ENCODE peak calls at places on chromosomes 1 and 21, in six cellular contexts. One of them, this sample, is unnamed.

GRCh38 chr1:73100216-73100615 is 817.9 kb upstream of the NEGR1 start:
- DNase-seq in heart left ventricle: no peak
- DNase-seq in bronchial epithelial cell: no peak
- DNase-seq in omental fat pad: no peak
- DNase-seq in fibroblast of mammary gland: no peak
- DNase-seq in astrocyte of the spinal cord: no peak
- DNase-seq in this sample: no peak

GRCh38 chr1:165067829-165068228 is 288.7 kb downstream of the LMX1A start:
- DNase-seq in omental fat pad: no peak
- DNase-seq in bronchial epithelial cell: no peak
- DNase-seq in heart left ventricle: no peak
- DNase-seq in fibroblast of mammary gland: no peak
- DNase-seq in astrocyte of the spinal cord: no peak
- DNase-seq in this sample: no peak

GRCh38 chr1:192363177-192363576 is 46.4 kb downstream of the RGS21 start:
- DNase-seq in bronchial epithelial cell: peak; percentile 6
- DNase-seq in omental fat pad: no peak
- DNase-seq in fibroblast of mammary gland: no peak
- DNase-seq in astrocyte of the spinal cord: no peak
- DNase-seq in heart left ventricle: no peak
- DNase-seq in this sample: no peak

GRCh38 chr1:226424228-226425003 is 16.5 kb upstream of the PARP1 start:
- DNase-seq in omental fat pad: no peak
- DNase-seq in fibroblast of mammary gland: peak; percentile 44
- DNase-seq in astrocyte of the spinal cord: peak; percentile 38
- DNase-seq in heart left ventricle: no peak
- DNase-seq in bronchial epithelial cell: peak; percentile 63
- DNase-seq in this sample: no peak

GRCh38 chr1:10932088-10932487 is 80.4 kb upstream of the TARDBP start:
- DNase-seq in heart left ventricle: no peak
- DNase-seq in omental fat pad: no peak
- DNase-seq in fibroblast of mammary gland: no peak
- DNase-seq in bronchial epithelial cell: no peak
- DNase-seq in astrocyte of the spinal cord: no peak
- DNase-seq in this sample: no peak

GRCh38 chr1:67710417-67710816 is 25.4 kb downstream of the GADD45A start:
- DNase-seq in heart left ventricle: peak; percentile 30
- DNase-seq in omental fat pad: no peak
- DNase-seq in fibroblast of mammary gland: peak; percentile 82
- DNase-seq in bronchial epithelial cell: peak; percentile 86
- DNase-seq in astrocyte of the spinal cord: peak; percentile 81
- DNase-seq in this sample: no peak

GRCh38 chr1:234862944-234863515 is 253.1 kb upstream of the IRF2BP2 start:
- DNase-seq in bronchial epithelial cell: peak; percentile 33
- DNase-seq in heart left ventricle: peak; percentile 84
- DNase-seq in omental fat pad: no peak
- DNase-seq in fibroblast of mammary gland: peak; percentile 72
- DNase-seq in astrocyte of the spinal cord: peak; percentile 68
- DNase-seq in this sample: no peak

GRCh38 chr1:217336724-217337123 is 294.2 kb downstream of the GPATCH2 start:
- DNase-seq in bronchial epithelial cell: no peak
- DNase-seq in omental fat pad: no peak
- DNase-seq in astrocyte of the spinal cord: no peak
- DNase-seq in fibroblast of mammary gland: no peak
- DNase-seq in heart left ventricle: no peak
- DNase-seq in this sample: no peak

DNA sequence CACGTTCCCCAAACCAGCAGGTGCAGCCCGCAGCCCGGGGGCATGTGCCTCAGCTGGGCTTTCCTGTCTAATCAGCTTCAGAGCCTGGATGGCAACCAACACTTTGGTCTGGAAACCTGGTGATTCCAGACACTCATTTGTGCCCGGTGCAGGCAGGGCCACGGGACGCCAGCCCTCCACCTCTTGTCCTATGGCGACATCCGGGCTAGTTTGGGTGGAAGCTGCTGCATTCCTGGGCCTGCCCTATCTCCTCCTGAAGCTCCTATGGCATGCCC is 111.8 kb downstream of the WDR4 start:
- DNase-seq in fibroblast of mammary gland: no peak
- DNase-seq in heart left ventricle: no peak
- DNase-seq in bronchial epithelial cell: no peak
- DNase-seq in omental fat pad: no peak
- DNase-seq in astrocyte of the spinal cord: no peak
- DNase-seq in this sample: no peak
- TF ChIP-seq CTCF in fibroblast of mammary gland: no peak
- TF ChIP-seq CTCF in heart left ventricle: no peak
- TF ChIP-seq CTCF in bronchial epithelial cell: no peak
- TF ChIP-seq CTCF in omental fat pad: no peak
- TF ChIP-seq CTCF in astrocyte of the spinal cord: no peak
- TF ChIP-seq CTCF in this sample: no peak

GRCh38 chr1:208475951-208476824 is 232.0 kb upstream of the PLXNA2 start:
- DNase-seq in fibroblast of mammary gland: no peak
- DNase-seq in astrocyte of the spinal cord: peak; percentile 15
- DNase-seq in heart left ventricle: peak; percentile 33
- DNase-seq in omental fat pad: no peak
- DNase-seq in bronchial epithelial cell: no peak
- DNase-seq in this sample: no peak
- TF ChIP-seq CTCF in fibroblast of mammary gland: no peak
- TF ChIP-seq CTCF in astrocyte of the spinal cord: no peak
- TF ChIP-seq CTCF in heart left ventricle: peak; percentile 35
- TF ChIP-seq CTCF in omental fat pad: no peak
- TF ChIP-seq CTCF in bronchial epithelial cell: peak; percentile 5
- TF ChIP-seq CTCF in this sample: no peak

DNA sequence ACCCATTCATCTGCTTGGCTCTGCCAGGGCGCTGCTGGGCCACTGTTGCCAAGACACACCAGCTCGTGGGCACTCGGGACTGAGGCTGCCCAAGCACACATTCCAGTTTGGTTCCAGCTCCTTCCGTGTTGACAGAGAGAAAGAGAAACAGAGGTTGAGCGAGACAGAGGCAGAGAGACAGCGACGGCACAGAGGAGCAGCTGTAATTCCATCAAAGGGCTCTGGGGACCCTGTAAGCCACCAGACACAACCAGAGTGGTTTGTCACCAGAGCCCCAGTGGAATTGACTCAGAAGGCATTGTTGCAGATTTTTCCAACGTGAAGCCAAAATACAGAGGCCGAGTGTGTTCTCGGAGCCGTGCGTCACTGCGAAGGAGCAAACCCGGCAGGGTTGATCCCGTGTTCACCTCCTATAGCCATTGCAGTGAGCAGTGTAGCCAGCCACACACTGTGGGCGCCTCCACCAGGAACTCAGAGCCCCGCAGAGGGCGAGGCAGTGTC is 33.5 kb downstream of the SYF2 start:
- DNase-seq in astrocyte of the spinal cord: peak; percentile 5
- DNase-seq in heart left ventricle: peak; percentile 10
- DNase-seq in omental fat pad: no peak
- DNase-seq in fibroblast of mammary gland: no peak
- DNase-seq in bronchial epithelial cell: no peak
- DNase-seq in this sample: peak; percentile 55
- TF ChIP-seq CTCF in astrocyte of the spinal cord: no peak
- TF ChIP-seq CTCF in heart left ventricle: peak; percentile 15
- TF ChIP-seq CTCF in omental fat pad: no peak
- TF ChIP-seq CTCF in fibroblast of mammary gland: no peak
- TF ChIP-seq CTCF in bronchial epithelial cell: no peak
- TF ChIP-seq CTCF in this sample: no peak

GRCh38 chr21:36609654-36610053 is 89.3 kb upstream of the SIM2 start:
- DNase-seq in bronchial epithelial cell: no peak
- DNase-seq in astrocyte of the spinal cord: no peak
- DNase-seq in heart left ventricle: no peak
- DNase-seq in omental fat pad: no peak
- DNase-seq in fibroblast of mammary gland: no peak
- DNase-seq in this sample: no peak

GRCh38 chr21:36603221-36603620 is 95.7 kb upstream of the SIM2 start:
- DNase-seq in astrocyte of the spinal cord: no peak
- DNase-seq in heart left ventricle: no peak
- DNase-seq in fibroblast of mammary gland: no peak
- DNase-seq in omental fat pad: no peak
- DNase-seq in bronchial epithelial cell: no peak
- DNase-seq in this sample: no peak

GRCh38 chr21:36606983-36607325 is 92.0 kb upstream of the SIM2 start:
- DNase-seq in fibroblast of mammary gland: no peak
- DNase-seq in astrocyte of the spinal cord: no peak
- DNase-seq in omental fat pad: no peak
- DNase-seq in heart left ventricle: no peak
- DNase-seq in bronchial epithelial cell: no peak
- DNase-seq in this sample: no peak

GRCh38 chr21:36608251-36608650 is 90.7 kb upstream of the SIM2 start:
- DNase-seq in omental fat pad: no peak
- DNase-seq in fibroblast of mammary gland: no peak
- DNase-seq in astrocyte of the spinal cord: no peak
- DNase-seq in heart left ventricle: no peak
- DNase-seq in bronchial epithelial cell: no peak
- DNase-seq in this sample: no peak

GRCh38 chr21:36606292-36606982 is 92.5 kb upstream of the SIM2 start:
- DNase-seq in omental fat pad: no peak
- DNase-seq in astrocyte of the spinal cord: no peak
- DNase-seq in fibroblast of mammary gland: no peak
- DNase-seq in heart left ventricle: no peak
- DNase-seq in bronchial epithelial cell: no peak
- DNase-seq in this sample: no peak
- TF ChIP-seq CTCF in omental fat pad: no peak
- TF ChIP-seq CTCF in astrocyte of the spinal cord: no peak
- TF ChIP-seq CTCF in fibroblast of mammary gland: no peak
- TF ChIP-seq CTCF in heart left ventricle: no peak
- TF ChIP-seq CTCF in bronchial epithelial cell: no peak
- TF ChIP-seq CTCF in this sample: no peak

GRCh38 chr1:13456894-13457532 is 46.8 kb downstream of the PRAMEF20 start:
- DNase-seq in fibroblast of mammary gland: no peak
- DNase-seq in heart left ventricle: no peak
- DNase-seq in omental fat pad: no peak
- DNase-seq in astrocyte of the spinal cord: no peak
- DNase-seq in bronchial epithelial cell: no peak
- DNase-seq in this sample: no peak

GRCh38 chr1:13450204-13450603 is 40.0 kb downstream of the PRAMEF20 start:
- DNase-seq in bronchial epithelial cell: peak; percentile 7
- DNase-seq in astrocyte of the spinal cord: no peak
- DNase-seq in omental fat pad: no peak
- DNase-seq in heart left ventricle: no peak
- DNase-seq in fibroblast of mammary gland: no peak
- DNase-seq in this sample: no peak

GRCh38 chr1:13451399-13451965 is 41.2 kb downstream of the PRAMEF20 start:
- DNase-seq in heart left ventricle: no peak
- DNase-seq in fibroblast of mammary gland: no peak
- DNase-seq in astrocyte of the spinal cord: no peak
- DNase-seq in bronchial epithelial cell: no peak
- DNase-seq in omental fat pad: no peak
- DNase-seq in this sample: no peak
- TF ChIP-seq CTCF in heart left ventricle: no peak
- TF ChIP-seq CTCF in fibroblast of mammary gland: no peak
- TF ChIP-seq CTCF in astrocyte of the spinal cord: no peak
- TF ChIP-seq CTCF in bronchial epithelial cell: no peak
- TF ChIP-seq CTCF in omental fat pad: no peak
- TF ChIP-seq CTCF in this sample: no peak

DNA sequence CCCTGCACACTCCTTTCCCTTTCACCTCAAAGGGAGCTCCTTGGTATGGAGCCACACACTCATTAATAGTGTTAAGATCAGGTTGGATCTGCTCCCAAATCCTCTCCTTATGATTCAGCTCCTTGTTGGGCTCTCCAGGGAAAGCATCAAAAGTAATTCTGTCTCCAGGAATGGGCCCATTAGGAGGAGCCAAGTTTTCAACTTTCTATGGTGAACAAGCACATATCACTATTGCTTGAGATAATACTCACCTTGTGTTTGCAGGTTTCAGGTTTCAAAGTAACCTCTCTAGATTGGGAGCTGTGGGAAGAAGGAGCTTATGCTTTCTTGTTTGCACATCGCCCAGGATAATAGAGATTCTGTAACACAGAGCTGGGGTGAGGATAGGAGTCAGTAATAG is 164.8 kb downstream of the TNFSF18 start:
- DNase-seq in heart left ventricle: no peak
- DNase-seq in astrocyte of the spinal cord: peak; percentile 54
- DNase-seq in bronchial epithelial cell: peak; percentile 69
- DNase-seq in omental fat pad: no peak
- DNase-seq in fibroblast of mammary gland: peak; percentile 86
- DNase-seq in this sample: no peak
- TF ChIP-seq CTCF in heart left ventricle: no peak
- TF ChIP-seq CTCF in astrocyte of the spinal cord: no peak
- TF ChIP-seq CTCF in bronchial epithelial cell: no peak
- TF ChIP-seq CTCF in omental fat pad: no peak
- TF ChIP-seq CTCF in fibroblast of mammary gland: no peak
- TF ChIP-seq CTCF in this sample: no peak

DNA sequence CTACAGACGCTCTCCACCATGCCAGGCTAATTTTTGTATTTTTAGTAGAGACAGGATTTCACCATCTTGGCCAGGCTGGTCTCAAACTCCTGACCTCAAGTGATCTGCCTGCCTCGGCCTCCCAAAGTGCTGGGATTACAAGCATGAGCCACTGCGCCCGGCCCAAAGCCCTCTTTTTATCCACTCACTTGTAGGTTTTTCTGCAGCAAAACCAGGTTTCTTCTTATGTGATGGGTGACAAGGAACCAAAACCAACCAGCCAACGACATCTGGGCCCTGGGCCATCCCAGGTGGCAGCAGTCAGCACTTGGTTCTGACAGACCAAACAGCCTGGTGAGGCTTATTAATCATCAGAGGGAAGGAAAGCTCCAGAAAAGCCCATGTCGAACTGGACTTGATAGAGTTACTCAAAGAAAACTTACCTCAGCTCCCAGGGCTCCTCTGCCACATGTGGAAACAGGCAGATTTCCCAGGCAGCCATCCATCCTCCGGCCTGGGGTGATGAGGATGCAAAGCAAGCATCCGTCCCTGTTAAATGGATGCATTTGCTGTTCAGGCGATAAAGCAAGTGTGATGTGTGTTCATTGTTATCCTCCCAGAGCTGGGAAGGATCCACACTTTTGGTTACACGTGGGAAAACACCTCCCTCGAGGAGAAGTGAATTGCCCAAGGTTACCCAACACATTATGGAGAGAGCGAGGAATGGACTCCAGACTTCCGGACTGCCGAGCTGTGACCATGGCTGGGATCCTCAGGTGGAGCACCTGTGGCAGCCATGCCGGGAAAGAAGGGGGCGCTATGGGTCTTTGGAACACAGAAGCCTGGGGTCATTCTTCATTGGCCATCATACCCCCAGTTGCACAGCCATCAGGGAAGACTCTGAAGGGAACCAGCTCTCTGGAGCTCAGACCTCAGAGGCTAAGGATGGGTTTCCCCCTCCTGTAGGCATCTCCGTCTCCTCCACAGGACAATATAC is 118.8 kb downstream of the HUNK start:
- DNase-seq in bronchial epithelial cell: no peak
- DNase-seq in fibroblast of mammary gland: no peak
- DNase-seq in heart left ventricle: no peak
- DNase-seq in omental fat pad: no peak
- DNase-seq in astrocyte of the spinal cord: no peak
- DNase-seq in this sample: no peak
- TF ChIP-seq CTCF in bronchial epithelial cell: no peak
- TF ChIP-seq CTCF in fibroblast of mammary gland: no peak
- TF ChIP-seq CTCF in heart left ventricle: no peak
- TF ChIP-seq CTCF in omental fat pad: no peak
- TF ChIP-seq CTCF in astrocyte of the spinal cord: no peak
- TF ChIP-seq CTCF in this sample: no peak